ENCODE peak calls at places on chromosomes 11 and 22, in four cellular contexts. C, B, G and P are unnamed samples.

GRCh38 chr11:15735711-15736110 is 620.6 kb downstream of the SOX6 start:
- DNase-seq in C (no peak), B (no peak), G (no peak), P (no peak)

GRCh38 chr11:128874406-128874805 is 7.3 kb upstream of the KCNJ1 start:
- DNase-seq in C (no peak), B (no peak), G (no peak), P (no peak)

GRCh38 chr11:68532719-68533369 is 72.3 kb downstream of the PPP6R3 start:
- DNase-seq in C (no peak), G (no peak), B (no peak), P (no peak)

GRCh38 chr22:23276656-23277582 is 96.6 kb downstream of the BCR start:
- DNase-seq in B (no peak), G (no peak), C (no peak), P (no peak)

GRCh38 chr11:132131051-132131450 is 760.6 kb downstream of the NTM start:
- DNase-seq in C (no peak), G (no peak), B (no peak), P (no peak)

GRCh38 chr11:13376838-13377237 is 86.2 kb downstream of the BTBD10 start:
- DNase-seq in B (no peak), G (no peak), C (no peak), P (no peak)

GRCh38 chr11:123601136-123601535 is 53.3 kb downstream of the SCN3B start:
- DNase-seq in B (no peak), C (no peak), G (no peak), P (no peak)

GRCh38 chr11:2540521-2541320 is 95.9 kb downstream of the KCNQ1 start:
- DNase-seq in B (peak; percentile 31), G (no peak), C (no peak), P (peak; percentile 12)

GRCh38 chr11:129090056-129090455 is 102.1 kb downstream of the ARHGAP32 start:
- DNase-seq in B (no peak), G (no peak), C (no peak), P (no peak)

GRCh38 chr11:47349521-47350095 is 2.9 kb downstream of the MYBPC3 start:
- DNase-seq in G (no peak), B (no peak), C (no peak), P (no peak)

GRCh38 chr22:24350627-24351026 is 76.8 kb upstream of the ADORA2A start:
- DNase-seq in B (no peak), G (no peak), C (no peak), P (no peak)

GRCh38 chr11:36361901-36362391 is 65.9 kb downstream of the PRR5L start:
- DNase-seq in B (peak; percentile 52), C (peak; percentile 94), G (no peak), P (peak; percentile 81)

GRCh38 chr11:69598147-69598546 is 42.8 kb upstream of the CCND1 start:
- DNase-seq in C (peak; percentile 34), B (no peak), G (no peak), P (no peak)

GRCh38 chr11:111672949-111673348 is 70.7 kb downstream of the SIK2 start:
- DNase-seq in C (no peak), B (no peak), G (no peak), P (no peak)

GRCh38 chr11:111680486-111681175 is 78.4 kb downstream of the SIK2 start:
- DNase-seq in B (no peak), G (no peak), C (peak; percentile 56), P (no peak)

GRCh38 chr11:111674941-111675340 is 72.7 kb downstream of the SIK2 start:
- DNase-seq in G (no peak), C (no peak), B (no peak), P (no peak)

GRCh38 chr11:111675891-111676290 is 73.6 kb downstream of the SIK2 start:
- DNase-seq in C (no peak), B (no peak), G (no peak), P (no peak)

DNA sequence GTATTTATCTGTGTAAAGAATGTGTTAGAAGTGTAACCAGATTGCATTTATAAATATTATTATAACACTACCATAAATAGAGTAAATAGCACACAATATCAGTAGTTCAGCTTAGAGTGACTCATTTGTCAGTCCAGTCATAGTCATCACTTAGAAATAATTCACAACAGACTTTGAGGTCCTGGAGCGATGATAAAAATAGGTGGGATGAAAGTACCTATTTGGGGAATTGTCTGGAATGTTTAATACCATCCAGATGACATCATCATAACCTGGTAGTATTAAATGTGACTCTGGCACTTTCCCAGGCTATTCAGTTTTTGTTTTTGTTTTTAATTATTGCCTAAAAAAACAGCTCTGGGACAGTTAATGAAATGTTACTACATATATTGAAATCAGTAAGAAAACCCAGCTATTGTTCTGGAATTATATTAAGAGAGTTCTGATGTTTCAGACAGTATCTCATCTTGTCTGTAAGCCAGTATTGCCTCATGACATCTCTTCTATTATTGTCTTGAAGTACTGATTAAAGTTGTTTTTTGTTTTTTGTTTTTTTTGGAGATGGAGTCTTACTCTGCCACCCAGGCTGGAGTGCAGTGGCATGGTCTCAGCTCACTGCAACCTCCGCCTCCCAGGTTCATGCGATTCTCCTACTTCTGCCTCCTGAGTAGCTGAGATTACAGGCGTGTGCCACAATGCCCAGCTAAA is 74.8 kb downstream of the SIK2 start:
- DNase-seq in B (no peak), C (no peak), G (no peak), P (no peak)
- H3K27ac ChIP-seq in B (no peak overlapping the region), C (no peak overlapping the region), G (no peak overlapping the region), P (no peak overlapping the region)

GRCh38 chr11:108870373-108871020 is 205.6 kb downstream of the DDX10 start:
- DNase-seq in G (no peak), C (peak; percentile 56), B (no peak), P (no peak)
- H3K4me3 ChIP-seq in G (no peak overlapping the region), C (no peak overlapping the region), B (no peak overlapping the region), P (no peak overlapping the region)

DNA sequence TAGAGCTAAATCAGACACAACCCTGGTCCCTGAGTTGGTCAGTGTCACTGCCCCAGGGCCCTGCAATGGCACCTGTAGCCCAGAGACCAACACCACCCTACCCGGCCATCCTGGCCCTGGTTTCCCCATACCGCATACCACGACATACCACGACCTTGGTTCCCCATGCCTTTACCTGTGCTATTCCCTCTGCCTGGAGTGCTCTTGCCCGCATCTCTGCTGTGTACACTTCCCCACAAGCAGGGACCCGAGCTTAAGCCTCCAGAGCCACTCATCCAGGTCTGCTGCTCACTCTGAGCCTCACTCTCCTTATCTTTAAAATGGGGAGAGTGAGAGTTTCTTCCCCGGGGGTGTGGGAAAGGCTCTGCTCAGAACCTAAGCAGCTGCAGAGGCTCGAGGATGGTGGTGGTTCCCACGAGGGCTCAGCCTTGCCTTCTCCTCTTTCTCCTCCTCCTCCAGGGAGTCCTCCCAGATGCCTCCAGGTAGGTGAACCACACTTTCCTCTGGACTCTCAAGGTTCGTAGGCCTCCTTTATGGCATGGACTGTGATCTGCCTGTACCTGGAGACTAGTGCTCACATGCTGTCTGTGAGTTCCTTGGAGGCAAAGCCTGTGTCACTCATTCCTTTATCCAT is 48.1 kb downstream of the WNT7B start:
- DNase-seq in G (no peak), C (no peak), B (no peak), P (no peak)
- H3K4me1 ChIP-seq in G (no peaks in the 10 kb centered on the region), C (no peaks in the 10 kb centered on the region), B (peaks cover 4% of the 10 kb centered on the region), P (no peaks in the 10 kb centered on the region)

GRCh38 chr22:20014526-20015186 is 2.0 kb downstream of the ARVCF start:
- DNase-seq in B (no peak), C (no peak), G (no peak), P (peak; percentile 42)
- H3K27ac ChIP-seq in B (no peak overlapping the region), C (no peak overlapping the region), G (no peak overlapping the region), P (no peak overlapping the region)